ENCODE peak calls at places on chromosomes 11 and 22, in six cellular contexts. E is HCT116, X is GM23338, S is GM23248, N is neural progenitor cell, Q is hepatocyte. C is an unnamed sample. For H3K4me1 and H3K36me3, the result is how much of the 10 kb centered on the place peaks cover.

GRCh38 chr11:25214535-25215176 is 717.8 kb downstream of the LUZP2 start:
- DNase-seq in E (no peak), X (no peak), S (no peak), N (no peak), Q (no peak), C (no peak)

GRCh38 chr11:34263462-34264186 is 94.2 kb downstream of the ABTB2 start:
- DNase-seq in E (peak), X (no peak), S (peak), N (no peak), Q (peak), C (no peak)

GRCh38 chr11:77130763-77131513 is 2.9 kb downstream of the MYO7A start:
- DNase-seq in E (no peak), X (no peak), S (no peak), N (peak), Q (peak), C (no peak)

GRCh38 chr11:117750916-117751773 is 45.9 kb downstream of the DSCAML1 start:
- DNase-seq in E (no peak), X (no peak), S (no peak), N (no peak), Q (no peak), C (no peak)

GRCh38 chr11:16857186-16857585 is 118.7 kb downstream of the C11orf58 start:
- DNase-seq in E (no peak), X (no peak), S (no peak), N (no peak), Q (no peak), C (no peak)

GRCh38 chr11:130215531-130216220 is 56.1 kb downstream of the ST14 start:
- DNase-seq in E (no peak), X (no peak), S (no peak), N (no peak), Q (no peak), C (no peak)

GRCh38 chr11:55852141-55852540 is 13.6 kb downstream of the OR5D16 start:
- DNase-seq in E (no peak), X (no peak), S (no peak), N (no peak), Q (no peak), C (no peak)

GRCh38 chr11:59849129-59849528 is 3.8 kb upstream of the CBLIF start:
- DNase-seq in E (no peak), X (no peak), S (no peak), N (no peak), Q (peak), C (no peak)

GRCh38 chr11:109815529-109816105 is 277.6 kb upstream of the ZC3H12C start:
- DNase-seq in E (no peak), X (no peak), S (no peak), N (no peak), Q (no peak), C (no peak)

GRCh38 chr11:119173453-119173852 is 4.9 kb downstream of the NLRX1 start:
- DNase-seq in E (no peak), X (no peak), S (no peak), N (no peak), Q (no peak), C (no peak)

GRCh38 chr11:326842-327580 is 6.4 kb upstream of the IFITM3 start:
- DNase-seq in E (no peak), X (no peak), S (peak), N (no peak), Q (peak), C (peak)

GRCh38 chr11:41206388-41206787 is 253.1 kb downstream of the LRRC4C start:
- DNase-seq in E (no peak), X (peak), S (no peak), N (no peak), Q (no peak), C (no peak)

GRCh38 chr11:32154275-32154674 is 63.4 kb downstream of the RCN1 start:
- DNase-seq in E (peak), X (peak), S (peak), N (no peak), Q (no peak), C (no peak)

GRCh38 chr11:67400251-67400941 is 1.3 kb downstream of the PPP1CA start:
- DNase-seq in E (no peak), X (no peak), S (peak), N (no peak), Q (no peak), C (no peak)

GRCh38 chr11:119907122-119907933 is 178.3 kb upstream of the NECTIN1 start:
- DNase-seq in E (no peak), X (no peak), S (no peak), N (no peak), Q (peak), C (no peak)

GRCh38 chr11:121996574-121996973 is 119.4 kb downstream of the BLID start:
- DNase-seq in E (no peak), X (no peak), S (no peak), N (no peak), Q (no peak), C (no peak)

GRCh38 chr11:127574528-127574927 is 574.0 kb upstream of the KIRREL3 start:
- DNase-seq in E (no peak), X (peak), S (no peak), N (no peak), Q (no peak), C (no peak)

GRCh38 chr11:96464695-96465307 is 75.0 kb downstream of the JRKL start:
- DNase-seq in E (peak), X (peak), S (peak), N (peak), Q (peak), C (peak)

GRCh38 chr11:118081241-118081958 is 4.5 kb downstream of the TMPRSS4 start:
- DNase-seq in E (no peak), X (no peak), S (no peak), N (no peak), Q (no peak), C (no peak)

GRCh38 chr22:44304354-44304753 is 8.4 kb downstream of the SHISAL1 start:
- DNase-seq in E (no peak), X (no peak), S (peak), N (peak), Q (no peak), C (no peak)

GRCh38 chr11:35107866-35108265 is 31.1 kb upstream of the CD44 start:
- DNase-seq in E (no peak), X (no peak), S (no peak), N (no peak), Q (no peak), C (no peak)

GRCh38 chr22:25853902-25854301 is 111.9 kb downstream of the MYO18B start:
- DNase-seq in E (peak), X (peak), S (peak), N (peak), Q (no peak), C (peak)

GRCh38 chr11:27234043-27234668 is 128.9 kb downstream of the CCDC34 start:
- DNase-seq in E (no peak), X (no peak), S (peak), N (peak), Q (peak), C (peak)

GRCh38 chr11:132177106-132177505 is 806.7 kb downstream of the NTM start:
- DNase-seq in E (no peak), X (peak), S (peak), N (peak), Q (peak), C (peak)

GRCh38 chr11:68930991-68931855 is 27.5 kb downstream of the IGHMBP2 start:
- DNase-seq in E (no peak), X (no peak), S (no peak), N (no peak), Q (no peak), C (no peak)

GRCh38 chr11:66111158-66111557 is 41.1 kb downstream of the PACS1 start:
- DNase-seq in E (no peak), X (no peak), S (no peak), N (no peak), Q (no peak), C (peak)

GRCh38 chr11:66112640-66113098 is 42.6 kb downstream of the PACS1 start:
- DNase-seq in E (no peak), X (no peak), S (peak), N (no peak), Q (no peak), C (peak)

GRCh38 chr11:66115638-66116410 is 45.8 kb downstream of the PACS1 start:
- DNase-seq in E (no peak), X (no peak), S (no peak), N (peak), Q (no peak), C (peak)

GRCh38 chr11:66112041-66112491 is 42.0 kb downstream of the PACS1 start:
- DNase-seq in E (no peak), X (peak), S (no peak), N (no peak), Q (no peak), C (peak)

GRCh38 chr11:66113132-66113856 is 43.2 kb downstream of the PACS1 start:
- DNase-seq in E (peak), X (no peak), S (peak), N (no peak), Q (peak), C (no peak)
- H3K4me1 ChIP-seq in E (under half), X (under half), S (half or more), N (under half), Q (under half), C (half or more)

GRCh38 chr22:20057596-20058268 is 22.3 kb upstream of the DGCR8 start:
- DNase-seq in E (no peak), X (no peak), S (no peak), N (no peak), Q (no peak), C (no peak)

GRCh38 chr22:20060700-20061480 is 19.2 kb upstream of the DGCR8 start:
- DNase-seq in E (no peak), X (peak), S (no peak), N (no peak), Q (no peak), C (no peak)

GRCh38 chr22:20056696-20057386 is 23.2 kb upstream of the DGCR8 start:
- DNase-seq in E (no peak), X (no peak), S (no peak), N (no peak), Q (no peak), C (no peak)

GRCh38 chr22:20061481-20061861 is 18.6 kb upstream of the DGCR8 start:
- DNase-seq in E (no peak), X (no peak), S (peak), N (no peak), Q (no peak), C (no peak)

DNA sequence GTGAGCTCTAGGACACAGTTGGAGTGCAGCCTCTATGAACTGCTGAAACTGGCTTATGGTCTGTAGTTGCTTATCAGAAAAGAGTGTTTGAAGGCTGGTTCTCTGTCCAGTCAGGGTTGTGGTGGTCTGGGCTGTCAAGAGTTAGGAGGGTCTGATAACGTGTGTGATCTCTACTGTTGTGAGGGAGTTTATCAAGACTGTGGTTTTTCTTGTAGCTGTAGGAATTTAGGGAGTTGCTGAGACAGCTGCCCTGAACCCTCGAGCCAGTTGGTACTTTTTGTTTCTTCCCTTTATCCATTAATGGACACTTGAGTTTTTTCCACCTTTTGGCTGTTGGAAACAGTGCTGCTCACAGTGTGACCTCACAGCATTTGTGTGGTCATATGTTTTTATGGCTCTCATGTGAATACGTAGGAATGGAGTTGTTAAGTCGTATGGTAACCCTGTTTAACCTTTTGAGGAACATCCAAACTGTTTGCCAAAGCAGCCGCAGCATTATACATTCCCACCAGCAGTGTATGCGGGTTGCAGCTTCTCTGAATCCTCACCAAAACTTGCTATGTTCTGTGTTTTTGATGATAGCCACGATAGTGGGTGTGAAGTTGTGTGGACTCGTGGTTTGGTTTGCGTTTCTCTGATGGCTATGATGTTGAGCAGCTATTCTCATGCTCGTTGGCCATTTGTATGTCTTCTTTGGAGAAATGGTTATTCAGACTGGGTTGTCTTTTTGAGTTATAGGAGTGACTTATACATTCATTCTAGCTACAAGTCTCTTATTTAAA is 20.9 kb upstream of the DGCR8 start:
- DNase-seq in E (no peak), X (no peak), S (no peak), N (no peak), Q (no peak), C (no peak)
- H3K36me3 ChIP-seq in E (under half), X (under half), S (under half), N (under half), Q (under half), C (under half)

GRCh38 chr11:93034640-93035039 is 65.2 kb downstream of the MTNR1B start:
- DNase-seq in E (no peak), X (no peak), S (no peak), N (no peak), Q (no peak), C (no peak)
- TF ChIP-seq EZH2phosphoT487 in E (no peak), X (no peak), S (no peak), N (no peak), Q (no peak), C (no peak)

DNA sequence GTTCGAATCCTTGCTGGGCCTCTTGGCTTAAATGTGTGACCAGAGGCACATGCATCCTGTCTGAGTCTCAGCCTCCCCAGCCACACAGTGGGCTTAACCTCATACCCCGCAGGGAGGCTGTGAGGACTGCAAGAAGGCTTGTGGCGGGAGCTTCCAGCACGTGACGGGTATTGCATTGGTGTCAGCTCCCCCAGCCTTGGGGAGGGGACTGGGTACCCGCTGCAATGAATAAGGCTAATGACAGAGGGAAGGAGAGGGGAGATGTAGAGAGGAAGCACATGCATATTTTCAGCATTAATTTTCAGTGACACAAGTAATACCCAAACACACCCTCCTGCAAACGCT is 8.1 kb downstream of the RASD2 start:
- DNase-seq in E (no peak), X (no peak), S (no peak), N (peak), Q (no peak), C (no peak)
- H3K4me1 ChIP-seq in E (under half), X (under half), S (under half), N (under half), Q (under half), C (under half)

GRCh38 chr22:24324137-24324536 is 53.5 kb downstream of the SPECC1L start:
- DNase-seq in E (no peak), X (no peak), S (no peak), N (no peak), Q (no peak), C (no peak)
- H3K36me3 ChIP-seq in E (under half), X (under half), S (under half), N (under half), Q (under half), C (half or more)

DNA sequence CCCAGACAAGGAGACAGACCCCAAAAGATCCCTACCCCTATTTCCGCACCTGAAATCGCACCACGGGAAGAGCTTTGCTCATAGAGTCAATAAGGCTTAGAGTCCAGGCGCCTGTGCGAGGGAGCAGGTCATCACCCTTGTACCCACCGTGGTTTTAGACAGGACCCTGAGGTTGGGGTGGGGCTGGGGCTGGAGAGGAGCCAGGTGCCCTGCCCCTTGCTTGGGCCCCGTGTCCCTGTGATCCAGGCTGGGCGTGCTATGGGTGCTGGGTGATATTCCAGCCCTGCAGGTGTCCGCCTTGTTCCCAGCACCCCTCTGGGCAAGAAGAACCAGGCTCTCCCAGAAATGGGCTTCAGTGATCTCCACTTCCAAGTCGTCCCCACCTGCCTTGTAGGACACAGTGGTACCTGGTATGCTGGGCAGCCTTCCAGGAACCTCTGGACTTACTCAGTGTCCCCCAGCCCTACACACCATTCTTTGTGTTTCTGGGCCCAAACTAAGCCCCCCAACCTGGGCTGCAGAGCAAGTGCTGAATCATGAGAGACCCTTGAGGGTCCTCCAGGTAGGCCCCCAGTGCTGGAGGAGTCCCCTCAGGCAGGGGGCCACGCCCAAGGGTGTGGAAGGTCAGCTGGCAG is 4.5 kb downstream of the CD81 start:
- DNase-seq in E (no peak), X (no peak), S (no peak), N (no peak), Q (no peak), C (no peak)
- TF ChIP-seq EZH2phosphoT487 in E (no peak), X (no peak), S (no peak), N (no peak), Q (no peak), C (no peak)